ENCODE peak calls at places on chromosomes 5 and 9, in nine cellular contexts. One of them, this sample, is unnamed.

GRCh38 chr9:128120741-128121465 is 6.6 kb downstream of the PTGES2 start:
- DNase-seq in uterus: no peak
- DNase-seq in spleen: peak; percentile 63
- DNase-seq in prostate gland: no peak
- DNase-seq in transverse colon: peak; percentile 6
- DNase-seq in suprapubic skin: peak; percentile 62
- DNase-seq in IMR-90: no peak
- DNase-seq in stomach: peak; percentile 22
- DNase-seq in HCT116: no peak
- DNase-seq in this sample: no peak

GRCh38 chr9:113581865-113582697 is 118.6 kb downstream of the RGS3 start:
- DNase-seq in uterus: peak; percentile 66
- DNase-seq in spleen: peak; percentile 97
- DNase-seq in prostate gland: peak; percentile 48
- DNase-seq in transverse colon: peak; percentile 87
- DNase-seq in suprapubic skin: peak; percentile 81
- DNase-seq in IMR-90: peak; percentile 84
- DNase-seq in stomach: peak; percentile 84
- DNase-seq in HCT116: no peak
- DNase-seq in this sample: peak; percentile 51

GRCh38 chr5:58717303-58718012 is 134.6 kb downstream of the RAB3C start:
- DNase-seq in uterus: no peak
- DNase-seq in spleen: no peak
- DNase-seq in prostate gland: no peak
- DNase-seq in transverse colon: no peak
- DNase-seq in suprapubic skin: no peak
- DNase-seq in IMR-90: no peak
- DNase-seq in stomach: no peak
- DNase-seq in HCT116: no peak
- DNase-seq in this sample: no peak

GRCh38 chr9:70113403-70114022 is 69.9 kb downstream of the MAMDC2 start:
- DNase-seq in uterus: peak; percentile 59
- DNase-seq in spleen: no peak
- DNase-seq in prostate gland: peak; percentile 45
- DNase-seq in transverse colon: peak; percentile 39
- DNase-seq in suprapubic skin: no peak
- DNase-seq in IMR-90: peak; percentile 72
- DNase-seq in stomach: peak; percentile 46
- DNase-seq in HCT116: peak; percentile 48
- DNase-seq in this sample: peak; percentile 38

GRCh38 chr9:135174981-135175380 is 87.5 kb downstream of the OLFM1 start:
- DNase-seq in uterus: no peak
- DNase-seq in spleen: no peak
- DNase-seq in prostate gland: no peak
- DNase-seq in transverse colon: no peak
- DNase-seq in suprapubic skin: no peak
- DNase-seq in IMR-90: no peak
- DNase-seq in stomach: no peak
- DNase-seq in HCT116: no peak
- DNase-seq in this sample: no peak

GRCh38 chr9:116318463-116319271 is 165.1 kb downstream of the PAPPA start:
- DNase-seq in uterus: peak; percentile 82
- DNase-seq in spleen: no peak
- DNase-seq in prostate gland: no peak
- DNase-seq in transverse colon: peak; percentile 26
- DNase-seq in suprapubic skin: no peak
- DNase-seq in IMR-90: peak; percentile 84
- DNase-seq in stomach: no peak
- DNase-seq in HCT116: no peak
- DNase-seq in this sample: no peak

GRCh38 chr5:112014771-112015170 is 257.8 kb upstream of the NREP start:
- DNase-seq in uterus: no peak
- DNase-seq in spleen: no peak
- DNase-seq in prostate gland: no peak
- DNase-seq in transverse colon: no peak
- DNase-seq in suprapubic skin: no peak
- DNase-seq in IMR-90: no peak
- DNase-seq in stomach: no peak
- DNase-seq in HCT116: no peak
- DNase-seq in this sample: no peak

GRCh38 chr9:16543225-16543624 is 327.2 kb downstream of the BNC2 start:
- DNase-seq in uterus: no peak
- DNase-seq in spleen: no peak
- DNase-seq in prostate gland: no peak
- DNase-seq in transverse colon: no peak
- DNase-seq in suprapubic skin: no peak
- DNase-seq in IMR-90: no peak
- DNase-seq in stomach: no peak
- DNase-seq in HCT116: no peak
- DNase-seq in this sample: no peak

GRCh38 chr5:75072066-75072465 is 19.7 kb upstream of the GCNT4 start:
- DNase-seq in uterus: no peak
- DNase-seq in spleen: no peak
- DNase-seq in prostate gland: no peak
- DNase-seq in transverse colon: no peak
- DNase-seq in suprapubic skin: no peak
- DNase-seq in IMR-90: no peak
- DNase-seq in stomach: no peak
- DNase-seq in HCT116: no peak
- DNase-seq in this sample: no peak

GRCh38 chr9:87678650-87679355 is 47.1 kb upstream of the CTSL start:
- DNase-seq in uterus: peak; percentile 75
- DNase-seq in spleen: no peak
- DNase-seq in prostate gland: peak; percentile 54
- DNase-seq in transverse colon: peak; percentile 57
- DNase-seq in suprapubic skin: no peak
- DNase-seq in IMR-90: peak; percentile 74
- DNase-seq in stomach: peak; percentile 57
- DNase-seq in HCT116: peak; percentile 55
- DNase-seq in this sample: peak; percentile 37

GRCh38 chr5:138824516-138824915 is 50.6 kb downstream of the LRRTM2 start:
- DNase-seq in uterus: no peak
- DNase-seq in spleen: no peak
- DNase-seq in prostate gland: no peak
- DNase-seq in transverse colon: no peak
- DNase-seq in suprapubic skin: no peak
- DNase-seq in IMR-90: peak; percentile 15
- DNase-seq in stomach: no peak
- DNase-seq in HCT116: no peak
- DNase-seq in this sample: no peak

GRCh38 chr9:104866186-104866585 is 61.8 kb downstream of the ABCA1 start:
- DNase-seq in uterus: no peak
- DNase-seq in spleen: no peak
- DNase-seq in prostate gland: no peak
- DNase-seq in transverse colon: no peak
- DNase-seq in suprapubic skin: no peak
- DNase-seq in IMR-90: peak; percentile 68
- DNase-seq in stomach: no peak
- DNase-seq in HCT116: no peak
- DNase-seq in this sample: no peak

GRCh38 chr5:80059354-80059980 is 24.3 kb downstream of the THBS4 start:
- DNase-seq in uterus: no peak
- DNase-seq in spleen: no peak
- DNase-seq in prostate gland: no peak
- DNase-seq in transverse colon: no peak
- DNase-seq in suprapubic skin: no peak
- DNase-seq in IMR-90: no peak
- DNase-seq in stomach: no peak
- DNase-seq in HCT116: no peak
- DNase-seq in this sample: no peak

GRCh38 chr5:35908814-35909213 is 29.6 kb downstream of the CAPSL start:
- DNase-seq in uterus: no peak
- DNase-seq in spleen: no peak
- DNase-seq in prostate gland: no peak
- DNase-seq in transverse colon: no peak
- DNase-seq in suprapubic skin: no peak
- DNase-seq in IMR-90: no peak
- DNase-seq in stomach: no peak
- DNase-seq in HCT116: no peak
- DNase-seq in this sample: no peak

GRCh38 chr9:115213777-115214428 is 95.9 kb upstream of the TNC start:
- DNase-seq in uterus: peak; percentile 69
- DNase-seq in spleen: no peak
- DNase-seq in prostate gland: no peak
- DNase-seq in transverse colon: no peak
- DNase-seq in suprapubic skin: no peak
- DNase-seq in IMR-90: peak; percentile 94
- DNase-seq in stomach: no peak
- DNase-seq in HCT116: no peak
- DNase-seq in this sample: no peak

GRCh38 chr9:122218885-122219855 is 9.6 kb downstream of the LHX6 start:
- DNase-seq in uterus: no peak
- DNase-seq in spleen: no peak
- DNase-seq in prostate gland: no peak
- DNase-seq in transverse colon: no peak
- DNase-seq in suprapubic skin: no peak
- DNase-seq in IMR-90: peak; percentile 26
- DNase-seq in stomach: no peak
- DNase-seq in HCT116: no peak
- DNase-seq in this sample: no peak

GRCh38 chr5:91219803-91220371 is 163.2 kb downstream of the ARRDC3 start:
- DNase-seq in uterus: no peak
- DNase-seq in spleen: no peak
- DNase-seq in prostate gland: no peak
- DNase-seq in transverse colon: no peak
- DNase-seq in suprapubic skin: no peak
- DNase-seq in IMR-90: peak; percentile 57
- DNase-seq in stomach: no peak
- DNase-seq in HCT116: peak; percentile 26
- DNase-seq in this sample: no peak

GRCh38 chr5:37662789-37663475 is 176.9 kb downstream of the GDNF start:
- DNase-seq in uterus: no peak
- DNase-seq in spleen: no peak
- DNase-seq in prostate gland: no peak
- DNase-seq in transverse colon: no peak
- DNase-seq in suprapubic skin: no peak
- DNase-seq in IMR-90: no peak
- DNase-seq in stomach: no peak
- DNase-seq in HCT116: no peak
- DNase-seq in this sample: no peak

GRCh38 chr5:173940269-173940668 is 48.7 kb upstream of the C5orf47 start:
- DNase-seq in uterus: no peak
- DNase-seq in spleen: no peak
- DNase-seq in prostate gland: no peak
- DNase-seq in transverse colon: no peak
- DNase-seq in suprapubic skin: no peak
- DNase-seq in IMR-90: no peak
- DNase-seq in stomach: no peak
- DNase-seq in HCT116: no peak
- DNase-seq in this sample: no peak
- H3K4me1 ChIP-seq in uterus: no peaks in the 10 kb centered on the region
- H3K4me1 ChIP-seq in spleen: peaks cover 13% of the 10 kb centered on the region
- H3K4me1 ChIP-seq in prostate gland: peaks cover 8% of the 10 kb centered on the region
- H3K4me1 ChIP-seq in transverse colon: no peaks in the 10 kb centered on the region
- H3K4me1 ChIP-seq in suprapubic skin: peaks cover 12% of the 10 kb centered on the region
- H3K4me1 ChIP-seq in IMR-90: peaks cover 2% of the 10 kb centered on the region
- H3K4me1 ChIP-seq in stomach: peaks cover 14% of the 10 kb centered on the region
- H3K4me1 ChIP-seq in HCT116: no peaks in the 10 kb centered on the region
- H3K4me1 ChIP-seq in this sample: no peaks in the 10 kb centered on the region

DNA sequence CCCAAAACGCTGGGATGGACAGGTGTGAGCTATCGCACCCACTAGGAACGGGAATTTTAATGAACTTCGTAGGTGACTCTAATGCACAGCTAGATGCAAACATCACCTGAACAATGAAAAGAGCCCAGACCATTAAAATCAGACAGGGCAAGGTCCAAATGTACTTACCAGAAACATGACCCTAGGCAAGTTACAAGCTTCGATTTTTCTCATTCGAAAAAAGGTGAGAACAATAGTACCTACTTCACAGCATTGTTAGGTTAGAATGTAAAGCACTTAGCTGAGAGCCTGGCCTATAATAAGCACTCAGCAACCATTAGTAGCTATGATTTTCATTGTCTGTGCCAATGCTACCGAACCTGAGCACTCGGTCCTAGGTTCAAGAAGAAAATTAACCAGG is 5.8 kb upstream of the KLHL3 start:
- DNase-seq in uterus: no peak
- DNase-seq in spleen: no peak
- DNase-seq in prostate gland: no peak
- DNase-seq in transverse colon: no peak
- DNase-seq in suprapubic skin: no peak
- DNase-seq in IMR-90: no peak
- DNase-seq in stomach: no peak
- DNase-seq in HCT116: no peak
- DNase-seq in this sample: no peak
- TF ChIP-seq POLR2A in uterus: no peak
- TF ChIP-seq POLR2A in spleen: no peak
- TF ChIP-seq POLR2A in prostate gland: no peak
- TF ChIP-seq POLR2A in transverse colon: no peak
- TF ChIP-seq POLR2A in suprapubic skin: no peak
- TF ChIP-seq POLR2A in IMR-90: no peak
- TF ChIP-seq POLR2A in stomach: no peak
- TF ChIP-seq POLR2A in HCT116: no peak
- TF ChIP-seq POLR2A in this sample: no peak

DNA sequence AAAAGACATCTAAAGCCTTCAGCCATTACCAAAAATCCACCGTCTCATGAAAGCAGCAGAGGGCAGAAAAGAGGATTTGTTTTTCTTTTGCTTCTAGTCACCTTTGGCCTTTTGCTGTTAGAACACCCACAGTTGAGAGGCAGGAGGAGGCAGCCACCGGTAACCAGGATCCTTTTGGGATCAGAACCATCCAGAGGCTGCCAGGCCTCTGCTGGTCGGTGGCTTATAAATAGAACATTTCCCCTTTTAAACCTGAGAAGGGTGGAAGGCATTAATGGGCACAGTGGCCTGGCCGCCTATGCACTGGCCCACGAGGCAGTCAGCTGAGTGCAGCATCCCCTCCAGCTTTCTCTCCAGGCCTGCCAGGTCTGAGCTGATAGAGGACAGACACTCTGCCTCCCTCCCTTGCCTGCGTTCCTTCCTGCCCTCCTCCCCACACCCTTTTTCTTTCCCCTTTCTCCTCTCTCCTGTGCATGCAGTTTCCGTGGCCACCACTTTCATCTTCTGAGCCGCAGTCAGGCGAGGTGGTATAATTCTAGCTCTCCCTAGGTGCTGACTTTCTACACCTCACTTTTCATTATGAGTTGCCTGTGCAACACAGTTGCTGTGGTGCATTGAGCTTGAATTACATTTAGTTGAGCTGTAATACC is 253.4 kb downstream of the ARHGAP26 start:
- DNase-seq in uterus: peak; percentile 28
- DNase-seq in spleen: no peak
- DNase-seq in prostate gland: peak; percentile 27
- DNase-seq in transverse colon: peak; percentile 18
- DNase-seq in suprapubic skin: no peak
- DNase-seq in IMR-90: peak; percentile 68
- DNase-seq in stomach: peak; percentile 28
- DNase-seq in HCT116: no peak
- DNase-seq in this sample: no peak
- H3K4me1 ChIP-seq in uterus: peaks cover 4% of the 10 kb centered on the region
- H3K4me1 ChIP-seq in spleen: peaks cover 13% of the 10 kb centered on the region
- H3K4me1 ChIP-seq in prostate gland: no peaks in the 10 kb centered on the region
- H3K4me1 ChIP-seq in transverse colon: peaks cover 4% of the 10 kb centered on the region
- H3K4me1 ChIP-seq in suprapubic skin: peaks cover 20% of the 10 kb centered on the region
- H3K4me1 ChIP-seq in IMR-90: peaks cover 25% of the 10 kb centered on the region
- H3K4me1 ChIP-seq in stomach: peaks cover 10% of the 10 kb centered on the region
- H3K4me1 ChIP-seq in HCT116: no peaks in the 10 kb centered on the region
- H3K4me1 ChIP-seq in this sample: peaks cover 16% of the 10 kb centered on the region

DNA sequence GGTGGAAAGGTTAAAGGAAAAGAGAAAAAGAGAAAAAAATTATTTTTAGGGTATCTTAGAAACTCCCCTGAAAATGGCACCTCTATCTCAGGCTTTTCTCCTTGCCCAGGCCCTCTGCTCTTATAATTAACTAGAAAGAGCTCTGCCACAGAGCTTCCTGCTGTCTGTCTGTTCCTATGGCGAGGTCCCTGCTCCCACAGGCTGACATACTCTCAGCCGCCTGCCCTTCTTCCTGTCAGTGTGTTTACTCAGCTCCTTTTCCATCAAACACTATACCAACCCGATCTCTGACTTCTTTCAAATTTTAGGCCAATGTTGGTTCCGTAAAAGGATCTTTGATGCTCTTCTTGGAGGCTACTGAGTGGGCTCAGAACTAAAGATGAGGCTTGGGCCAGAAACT is 482.6 kb downstream of the DMAC1 start:
- DNase-seq in uterus: no peak
- DNase-seq in spleen: no peak
- DNase-seq in prostate gland: no peak
- DNase-seq in transverse colon: no peak
- DNase-seq in suprapubic skin: no peak
- DNase-seq in IMR-90: no peak
- DNase-seq in stomach: no peak
- DNase-seq in HCT116: no peak
- DNase-seq in this sample: no peak
- TF ChIP-seq POLR2A in uterus: no peak
- TF ChIP-seq POLR2A in spleen: no peak
- TF ChIP-seq POLR2A in prostate gland: no peak
- TF ChIP-seq POLR2A in transverse colon: no peak
- TF ChIP-seq POLR2A in suprapubic skin: no peak
- TF ChIP-seq POLR2A in IMR-90: no peak
- TF ChIP-seq POLR2A in stomach: no peak
- TF ChIP-seq POLR2A in HCT116: no peak
- TF ChIP-seq POLR2A in this sample: no peak

This sample was measured in tibial nerve.